ENCODE peak calls at places on chromosomes 11 and 22, in seven cellular contexts. E is HFF-Myc, V is PC-9, I is mucosa of descending colon, U is esophagus muscularis mucosa, M is breast epithelium, A is tibial artery. D is an unnamed sample.

GRCh38 chr22:41288245-41288946 is 2.4 kb upstream of the RANGAP1 start:
- DNase-seq in E (peak; percentile 78), A (no peak), M (no peak), V (peak; percentile 88), U (no peak), I (peak; percentile 66), D (no peak)

GRCh38 chr11:32891657-32892354 is 805 bp upstream of the QSER1 start:
- DNase-seq in M (no peak), E (no peak), A (no peak), U (no peak), I (peak; percentile 54), V (peak; percentile 51), D (no peak)

GRCh38 chr11:124277809-124278208 is 21.6 kb downstream of the OR8G5 start:
- DNase-seq in V (no peak), E (no peak), M (no peak), I (no peak), U (no peak), A (no peak), D (no peak)

GRCh38 chr11:74521666-74522252 is 28.2 kb upstream of the LIPT2 start:
- DNase-seq in U (no peak), M (no peak), I (no peak), E (no peak), V (no peak), A (no peak), D (no peak)

GRCh38 chr11:33696411-33696810 is 4.2 kb downstream of the C11orf91 start:
- DNase-seq in E (no peak), V (peak; percentile 42), A (no peak), I (no peak), U (no peak), M (no peak), D (no peak)

GRCh38 chr11:78138694-78139421 is 568 bp downstream of the ALG8 start:
- DNase-seq in I (peak; percentile 36), E (no peak), U (no peak), M (no peak), A (no peak), V (peak; percentile 60), D (no peak)

GRCh38 chr22:27773236-27773550 is 28.4 kb downstream of the MN1 start:
- DNase-seq in M (no peak), V (no peak), A (no peak), U (no peak), E (no peak), I (no peak), D (no peak)

GRCh38 chr11:87600938-87601337 is 563.2 kb downstream of the TMEM135 start:
- DNase-seq in I (no peak), E (no peak), V (no peak), U (no peak), A (no peak), M (no peak), D (no peak)

GRCh38 chr11:19874241-19874640 is 161.6 kb downstream of the NAV2 start:
- DNase-seq in I (no peak), V (no peak), M (no peak), U (no peak), E (no peak), A (no peak), D (no peak)

GRCh38 chr11:76288166-76288978 is 82.1 kb upstream of the WNT11 start:
- DNase-seq in I (no peak), V (no peak), M (no peak), U (no peak), E (no peak), A (no peak), D (no peak)

GRCh38 chr22:35538801-35539321 is 1.8 kb upstream of the RASD2 start:
- DNase-seq in E (no peak), I (peak; percentile 56), V (no peak), M (no peak), U (no peak), A (no peak), D (no peak)

GRCh38 chr11:115920087-115920461 is 415.9 kb upstream of the CADM1 start:
- DNase-seq in A (no peak), M (no peak), E (no peak), I (no peak), U (no peak), V (no peak), D (no peak)

GRCh38 chr11:9619004-9619403 is 44.9 kb upstream of the SWAP70 start:
- DNase-seq in U (no peak), A (no peak), M (no peak), V (no peak), I (no peak), E (no peak), D (no peak)

GRCh38 chr11:127644366-127644765 is 643.8 kb upstream of the KIRREL3 start:
- DNase-seq in I (no peak), U (no peak), E (no peak), V (no peak), A (no peak), M (no peak), D (no peak)

GRCh38 chr22:46055176-46055850 is 78.4 kb upstream of the WNT7B start:
- DNase-seq in M (peak; percentile 80), E (no peak), A (peak; percentile 92), U (no peak), V (no peak), I (peak; percentile 66), D (no peak)

GRCh38 chr11:71255323-71255722 is 2.9 kb upstream of the SHANK2 start:
- DNase-seq in A (no peak), V (no peak), I (peak; percentile 46), M (no peak), U (no peak), E (no peak), D (no peak)

GRCh38 chr11:118912742-118913410 is 12.8 kb downstream of the BCL9L start:
- DNase-seq in A (no peak), U (no peak), I (peak; percentile 50), E (no peak), V (peak; percentile 81), M (no peak), D (no peak)

GRCh38 chr11:73528877-73529530 is 68.9 kb downstream of the FAM168A start:
- DNase-seq in U (no peak), I (no peak), V (no peak), E (no peak), A (no peak), M (no peak), D (no peak)

GRCh38 chr11:76620471-76620870 is 50.1 kb downstream of the LRRC32 start:
- DNase-seq in V (no peak), M (no peak), I (no peak), U (no peak), E (peak; percentile 32), A (peak; percentile 23), D (no peak)

GRCh38 chr22:44809456-44809855 is 57.1 kb downstream of the ARHGAP8 start:
- DNase-seq in I (no peak), E (no peak), M (no peak), A (no peak), V (no peak), U (no peak), D (no peak)

GRCh38 chr11:18243783-18244362 is 4.6 kb downstream of the SAA2 start:
- DNase-seq in I (peak; percentile 81), U (no peak), M (no peak), E (peak; percentile 58), A (no peak), V (peak; percentile 57), D (no peak)

GRCh38 chr11:115042002-115042401 is 363.7 kb downstream of the NXPE2 start:
- DNase-seq in A (no peak), M (no peak), V (no peak), I (no peak), U (no peak), E (no peak), D (no peak)

GRCh38 chr11:92357344-92357743 is 132.7 kb downstream of the FAT3 start:
- DNase-seq in A (no peak), I (no peak), V (peak; percentile 86), M (no peak), U (no peak), E (no peak), D (no peak)

DNA sequence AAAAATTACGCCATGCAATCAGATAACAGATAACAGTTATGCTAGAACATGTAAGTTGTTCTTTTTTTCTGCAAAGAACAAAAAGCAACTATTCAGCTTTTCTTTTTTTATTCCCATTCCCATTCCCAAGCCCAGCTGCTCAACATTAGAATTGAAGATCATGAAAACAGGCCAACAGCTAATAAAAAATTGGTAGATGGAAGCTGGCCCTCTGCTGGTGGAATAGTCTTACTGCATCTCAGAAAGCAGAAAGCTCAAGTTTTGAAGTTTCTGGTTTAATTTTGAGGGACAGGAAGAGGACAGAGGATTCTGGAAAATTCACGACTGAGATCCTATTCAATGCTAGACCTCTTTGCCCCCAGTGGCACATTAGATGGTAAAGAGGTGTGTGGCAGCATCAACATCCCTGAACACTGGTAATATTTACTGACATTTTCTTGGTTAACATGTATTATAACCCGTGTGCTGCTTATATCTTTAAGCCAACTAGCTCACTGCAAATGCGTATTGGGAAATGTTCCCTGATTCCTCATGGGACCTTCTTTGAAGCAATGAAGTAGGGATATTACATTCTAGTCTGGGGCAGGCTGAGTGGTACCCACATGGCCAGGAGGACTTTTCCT is 591.2 kb downstream of the OPCML start:
- DNase-seq in M (no peak), E (peak; percentile 2), A (no peak), I (peak; percentile 19), V (no peak), U (peak; percentile 82), D (peak; percentile 78)
- TF ChIP-seq CTCF in M (peak; percentile 50), E (peak; percentile 82), A (peak; percentile 43), I (peak; percentile 74), V (peak; percentile 91), U (peak; percentile 72), D (peak; percentile 92)

GRCh38 chr11:23370580-23371275 is 510.5 kb upstream of the CCDC179 start:
- DNase-seq in I (no peak), U (no peak), M (no peak), V (no peak), E (no peak), A (no peak), D (no peak)
- TF ChIP-seq CTCF in I (no peak), U (no peak), M (no peak), V (no peak), E (no peak), A (no peak), D (no peak)

GRCh38 chr11:11967669-11968510 is 40.5 kb downstream of the DKK3 start:
- DNase-seq in A (no peak), E (no peak), V (no peak), I (no peak), M (no peak), U (peak; percentile 79), D (no peak)
- TF ChIP-seq CTCF in A (no peak), E (no peak), V (no peak), I (no peak), M (no peak), U (no peak), D (no peak)

DNA sequence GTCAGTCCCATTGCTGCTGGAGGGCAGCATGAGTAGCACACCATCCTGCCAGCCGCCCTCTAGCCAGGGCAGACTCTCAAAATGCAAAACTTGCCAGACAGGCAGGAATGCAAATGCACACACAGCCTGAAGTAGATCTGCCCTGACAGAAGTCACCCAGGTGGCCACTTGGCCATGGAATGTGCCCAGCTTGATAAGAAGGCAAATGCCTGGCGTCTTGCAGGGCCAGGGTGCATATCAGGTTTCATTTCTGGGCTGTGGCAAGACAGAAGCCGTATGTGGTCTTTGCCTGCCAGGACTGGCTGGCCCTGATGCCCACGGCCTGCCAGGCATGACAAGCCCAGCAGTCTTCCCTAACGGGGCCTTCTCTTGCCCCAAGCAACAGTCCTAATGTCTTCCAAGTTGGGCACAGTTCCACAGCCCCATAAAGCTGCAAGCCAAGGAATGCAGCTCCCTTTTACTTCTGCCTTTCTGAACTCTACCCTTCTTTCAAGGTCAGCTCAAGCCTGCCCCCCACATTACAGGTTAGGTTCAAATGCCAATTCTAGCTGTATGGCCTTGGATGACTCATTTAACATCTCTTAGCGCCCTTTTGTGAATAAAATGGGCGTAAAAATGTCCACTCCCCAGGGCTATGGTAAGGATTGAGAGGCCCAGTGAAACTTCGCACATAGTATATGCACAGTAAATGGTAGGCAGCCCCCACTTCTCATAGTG is 29.7 kb downstream of the POU2AF3 start:
- DNase-seq in V (peak; percentile 99), A (peak; percentile 74), E (no peak), U (no peak), I (no peak), M (no peak), D (no peak)
- TF ChIP-seq CTCF in V (no peak), A (no peak), E (no peak), U (no peak), I (no peak), M (no peak), D (no peak)

D was measured in osteocyte.